ENCODE peak calls at places on chromosomes 4 and X, in seven cellular contexts. N is left cardiac atrium; V is astrocyte of the cerebellum; J is fibroblast of lung; Z is anterior cingulate cortex; S is heart right ventricle; E is CD8-positive, alpha-beta memory T cell. F is an unnamed sample.

GRCh38 chr4:127975121-127975770 is 10.0 kb downstream of the ABHD18 start:
- DNase-seq in N (no peak), V (no peak), J (peak), Z (no peak), S (no peak), E (no peak), F (no peak)

GRCh38 chr4:186820371-186820990 is 96.8 kb upstream of the FAT1 start:
- DNase-seq in N (peak), V (no peak), J (peak), Z (peak), S (peak), E (no peak), F (no peak)

GRCh38 chrX:52425710-52426245 is 57.0 kb downstream of the XAGE2 start:
- DNase-seq in N (no peak), V (peak), J (peak), Z (no peak), S (no peak), E (no peak), F (no peak)

GRCh38 chrX:137405449-137406140 is 160.3 kb upstream of the ZIC3 start:
- DNase-seq in N (no peak), V (no peak), J (no peak), Z (no peak), S (no peak), E (no peak), F (no peak)

GRCh38 chr4:83905952-83906351 is 370.0 kb downstream of the GPAT3 start:
- DNase-seq in N (no peak), V (no peak), J (no peak), Z (no peak), S (no peak), E (no peak), F (no peak)

GRCh38 chr4:96524311-96524875 is 684.5 kb downstream of the PDHA2 start:
- DNase-seq in N (no peak), V (no peak), J (no peak), Z (no peak), S (no peak), E (no peak), F (no peak)

GRCh38 chrX:120361906-120362305 is at the start of gene ATP1B4:
- DNase-seq in N (no peak), V (no peak), J (no peak), Z (no peak), S (no peak), E (no peak), F (no peak)

GRCh38 chr4:74933562-74934015 is 673 bp downstream of the PARM1 start:
- DNase-seq in N (peak), V (no peak), J (peak), Z (peak), S (peak), E (no peak), F (no peak)

GRCh38 chrX:51641421-51642021 is 22.8 kb upstream of the CENPVL3 start:
- DNase-seq in N (no peak), V (peak), J (peak), Z (no peak), S (no peak), E (peak), F (peak)

GRCh38 chr4:155777971-155778710 is 19.3 kb downstream of the GUCY1B1 start:
- DNase-seq in N (no peak), V (no peak), J (peak), Z (no peak), S (no peak), E (no peak), F (no peak)

GRCh38 chr4:11720292-11720691 is 291.6 kb upstream of the HS3ST1 start:
- DNase-seq in N (no peak), V (no peak), J (peak), Z (no peak), S (no peak), E (no peak), F (no peak)

GRCh38 chr4:1033840-1034551 is 22.6 kb downstream of the FGFRL1 start:
- DNase-seq in N (peak), V (peak), J (peak), Z (peak), S (peak), E (no peak), F (no peak)

GRCh38 chrX:32026772-32027171 is 954.9 kb upstream of the FTHL17 start:
- DNase-seq in N (no peak), V (no peak), J (no peak), Z (no peak), S (no peak), E (no peak), F (no peak)

GRCh38 chr4:106854970-106855369 is 181.1 kb downstream of the DKK2 start:
- DNase-seq in N (no peak), V (no peak), J (peak), Z (no peak), S (no peak), E (no peak), F (no peak)

GRCh38 chr4:16205298-16206164 is 20.7 kb downstream of the TAPT1 start:
- DNase-seq in N (no peak), V (no peak), J (no peak), Z (no peak), S (no peak), E (peak), F (no peak)

F was measured in non-pigmented ciliary epithelial cell.